ENCODE peak calls at places on chromosomes 5 and 9, in nine cellular contexts. W is thyroid gland; F is B cell; Y is NCI-H187 treated with DMSO at 0.1 percent for 48 hours; D is activated T-helper 1 cell treated with anti-CD3 and anti-CD28 coated beads, Interleukin-2, amount 50 U/mL, for 16 hours; E is astrocyte of the hippocampus; J is Peyer's patch; O is stimulated activated CD8-positive, alpha-beta memory T cell treated with anti-CD3 and anti-CD28 coated beads, Interleukin-4, amount 100 ng/mL, for 1 hour; I is T-helper 1 cell. H is an unnamed sample.

GRCh38 chr9:128286435-128286834 is 10.4 kb downstream of the SWI5 start:
- DNase-seq in W (peak; percentile 97), F (no peak), Y (no peak), D (no peak), E (peak; percentile 94), J (no peak), O (no peak), I (no peak), H (no peak)

GRCh38 chr5:169873642-169874041 is 106.7 kb downstream of the INSYN2B start:
- DNase-seq in W (peak; percentile 54), F (no peak), Y (no peak), D (no peak), E (peak; percentile 65), J (no peak), O (no peak), I (no peak), H (no peak)

GRCh38 chr9:124009835-124010226 is 1.7 kb upstream of the LHX2 start:
- DNase-seq in W (no peak), F (peak; percentile 40), Y (no peak), D (no peak), E (no peak), J (no peak), O (no peak), I (no peak), H (no peak)

GRCh38 chr9:31336391-31336790 is 1048.1 kb upstream of the ACO1 start:
- DNase-seq in W (no peak), F (no peak), Y (no peak), D (no peak), E (no peak), J (no peak), O (no peak), I (no peak), H (no peak)

GRCh38 chr9:88056876-88057275 is 81.4 kb downstream of the SPATA31C2 start:
- DNase-seq in W (no peak), F (no peak), Y (no peak), D (no peak), E (peak; percentile 82), J (no peak), O (no peak), I (no peak), H (no peak)

GRCh38 chr5:61450170-61450815 is 118.2 kb downstream of the ZSWIM6 start:
- DNase-seq in W (no peak), F (no peak), Y (no peak), D (no peak), E (peak; percentile 90), J (no peak), O (no peak), I (no peak), H (peak; percentile 72)

GRCh38 chr9:119634036-119634435 is 264.8 kb upstream of the BRINP1 start:
- DNase-seq in W (no peak), F (no peak), Y (no peak), D (no peak), E (no peak), J (no peak), O (no peak), I (no peak), H (no peak)

GRCh38 chr9:106958955-106959657 is 96.1 kb downstream of the ZNF462 start:
- DNase-seq in W (no peak), F (no peak), Y (no peak), D (no peak), E (peak; percentile 65), J (no peak), O (no peak), I (no peak), H (no peak)

GRCh38 chr9:5112109-5112592 is 73.3 kb downstream of the INSL6 start:
- DNase-seq in W (no peak), F (no peak), Y (no peak), D (no peak), E (no peak), J (no peak), O (no peak), I (no peak), H (no peak)

GRCh38 chr5:40385544-40385943 is 294.2 kb upstream of the PTGER4 start:
- DNase-seq in W (no peak), F (no peak), Y (no peak), D (no peak), E (peak; percentile 49), J (no peak), O (no peak), I (no peak), H (no peak)

GRCh38 chr9:114093031-114093471 is 6.0 kb downstream of the KIF12 start:
- DNase-seq in W (no peak), F (no peak), Y (no peak), D (no peak), E (no peak), J (no peak), O (no peak), I (no peak), H (no peak)

GRCh38 chr5:34499001-34499734 is 157.0 kb upstream of the RAI14 start:
- DNase-seq in W (no peak), F (peak; percentile 11), Y (no peak), D (no peak), E (peak; percentile 75), J (no peak), O (no peak), I (no peak), H (peak; percentile 67)

GRCh38 chr5:159746707-159747106 is 169.6 kb upstream of the ADRA1B start:
- DNase-seq in W (no peak), F (no peak), Y (no peak), D (no peak), E (no peak), J (no peak), O (no peak), I (no peak), H (no peak)

GRCh38 chr9:77892171-77892570 is 139.4 kb downstream of the GNAQ start:
- DNase-seq in W (no peak), F (peak; percentile 4), Y (no peak), D (no peak), E (no peak), J (no peak), O (no peak), I (no peak), H (peak; percentile 74)

GRCh38 chr9:108889649-108890067 is 27.6 kb downstream of the ACTL7A start:
- DNase-seq in W (no peak), F (no peak), Y (no peak), D (no peak), E (peak; percentile 56), J (no peak), O (no peak), I (no peak), H (no peak)

GRCh38 chr9:126516561-126516935 is 97.2 kb upstream of the LMX1B start:
- DNase-seq in W (no peak), F (no peak), Y (no peak), D (no peak), E (no peak), J (no peak), O (no peak), I (no peak), H (no peak)

GRCh38 chr9:129400001-129400970 is 220.6 kb downstream of the C9orf50 start:
- DNase-seq in W (no peak), F (no peak), Y (no peak), D (no peak), E (no peak), J (peak; percentile 32), O (no peak), I (no peak), H (no peak)

GRCh38 chr9:124663046-124663961 is 107.8 kb downstream of the NR6A1 start:
- DNase-seq in W (no peak), F (no peak), Y (no peak), D (no peak), E (no peak), J (no peak), O (no peak), I (no peak), H (no peak)

GRCh38 chr9:89854715-89855475 is 250.1 kb downstream of the GADD45G start:
- DNase-seq in W (no peak), F (no peak), Y (no peak), D (no peak), E (no peak), J (no peak), O (no peak), I (no peak), H (no peak)

GRCh38 chr9:1709347-1709746 is 305.8 kb upstream of the SMARCA2 start:
- DNase-seq in W (no peak), F (peak; percentile 20), Y (no peak), D (no peak), E (no peak), J (no peak), O (no peak), I (no peak), H (no peak)

GRCh38 chr9:119667163-119667562 is 297.9 kb upstream of the BRINP1 start:
- DNase-seq in W (no peak), F (no peak), Y (no peak), D (no peak), E (no peak), J (no peak), O (no peak), I (no peak), H (no peak)

GRCh38 chr5:98016771-98017170 is 756.7 kb upstream of the RGMB start:
- DNase-seq in W (no peak), F (no peak), Y (no peak), D (no peak), E (no peak), J (no peak), O (no peak), I (no peak), H (no peak)

GRCh38 chr5:143065185-143065584 is 295.0 kb downstream of the ARHGAP26 start:
- DNase-seq in W (no peak), F (no peak), Y (no peak), D (no peak), E (no peak), J (no peak), O (no peak), I (no peak), H (no peak)

GRCh38 chr9:35907732-35908483 is 1.4 kb upstream of the SPAAR start:
- DNase-seq in W (peak; percentile 73), F (no peak), Y (no peak), D (no peak), E (peak; percentile 94), J (peak; percentile 75), O (no peak), I (no peak), H (peak; percentile 59)

H was measured in foreskin melanocyte.